ENCODE peak calls at places on chromosomes 6 and 20, in seven cellular contexts. F is cardiac muscle cell, S is PC-9, R is nephron progenitor cell, H is endothelial cell, Z is suprapubic skin, G is astrocyte of the spinal cord. U is an unnamed sample.

GRCh38 chr6:71248306-71248705 is 40.3 kb upstream of the OGFRL1 start:
- DNase-seq in F (no peak), S (no peak), R (peak), H (no peak), Z (no peak), G (peak), U (peak)

GRCh38 chr20:2103454-2104153 is 2.0 kb downstream of the STK35 start:
- DNase-seq in F (peak), S (no peak), R (peak), H (no peak), Z (no peak), G (peak), U (no peak)

GRCh38 chr6:32058511-32058963 is 20.3 kb downstream of the CYP21A2 start:
- DNase-seq in F (no peak), S (no peak), R (no peak), H (no peak), Z (no peak), G (no peak), U (no peak)

GRCh38 chr6:133352046-133352445 is 110.9 kb downstream of the EYA4 start:
- DNase-seq in F (no peak), S (no peak), R (no peak), H (no peak), Z (no peak), G (no peak), U (no peak)

GRCh38 chr6:7100072-7100750 is 7.5 kb upstream of the RREB1 start:
- DNase-seq in F (no peak), S (no peak), R (no peak), H (no peak), Z (no peak), G (no peak), U (no peak)

GRCh38 chr20:4170621-4171537 is 155.5 kb upstream of the RNF24 start:
- DNase-seq in F (no peak), S (no peak), R (no peak), H (no peak), Z (no peak), G (peak), U (no peak)

GRCh38 chr6:165632194-165632593 is 30.8 kb downstream of the PDE10A start:
- DNase-seq in F (no peak), S (no peak), R (no peak), H (no peak), Z (no peak), G (no peak), U (no peak)

GRCh38 chr6:96202571-96202970 is 186.8 kb downstream of the FUT9 start:
- DNase-seq in F (no peak), S (no peak), R (no peak), H (no peak), Z (no peak), G (no peak), U (no peak)

GRCh38 chr6:109449789-109450673 is 5.5 kb downstream of the MICAL1 start:
- DNase-seq in F (no peak), S (no peak), R (no peak), H (no peak), Z (peak), G (no peak), U (no peak)

GRCh38 chr6:32947552-32948465 is 5.1 kb downstream of the HLA-DMA start:
- DNase-seq in F (peak), S (peak), R (peak), H (peak), Z (no peak), G (peak), U (peak)

GRCh38 chr6:10315034-10315433 is 99.8 kb downstream of the TFAP2A start:
- DNase-seq in F (no peak), S (no peak), R (no peak), H (no peak), Z (no peak), G (no peak), U (no peak)

GRCh38 chr20:51687071-51687470 is 81.1 kb downstream of the ATP9A start:
- DNase-seq in F (no peak), S (peak), R (no peak), H (no peak), Z (no peak), G (peak), U (peak)

GRCh38 chr6:84657486-84657885 is 106.9 kb downstream of the TBX18 start:
- DNase-seq in F (no peak), S (no peak), R (no peak), H (no peak), Z (no peak), G (no peak), U (no peak)

GRCh38 chr20:37282558-37282957 is 6.9 kb upstream of the MANBAL start:
- DNase-seq in F (peak), S (no peak), R (no peak), H (peak), Z (no peak), G (peak), U (peak)

GRCh38 chr6:146177785-146178184 is 148.9 kb downstream of the GRM1 start:
- DNase-seq in F (no peak), S (no peak), R (no peak), H (no peak), Z (no peak), G (no peak), U (no peak)

GRCh38 chr6:35486005-35486925 is 10.6 kb downstream of the TEAD3 start:
- DNase-seq in F (no peak), S (peak), R (peak), H (no peak), Z (no peak), G (no peak), U (no peak)

GRCh38 chr6:29748391-29749352 is 25.4 kb downstream of the HLA-F start:
- DNase-seq in F (peak), S (peak), R (peak), H (peak), Z (peak), G (peak), U (peak)

GRCh38 chr6:119066426-119067001 is 11.9 kb downstream of the FAM184A start:
- DNase-seq in F (no peak), S (no peak), R (no peak), H (no peak), Z (no peak), G (no peak), U (no peak)

GRCh38 chr20:12728782-12729181 is 280.0 kb upstream of the SPTLC3 start:
- DNase-seq in F (no peak), S (no peak), R (no peak), H (no peak), Z (no peak), G (no peak), U (no peak)

GRCh38 chr20:57851025-57851682 is 141.3 kb upstream of the PMEPA1 start:
- DNase-seq in F (no peak), S (no peak), R (no peak), H (no peak), Z (peak), G (no peak), U (no peak)

GRCh38 chr6:137722749-137723272 is 144.2 kb upstream of the TNFAIP3 start:
- DNase-seq in F (no peak), S (no peak), R (no peak), H (no peak), Z (no peak), G (peak), U (peak)

GRCh38 chr20:33158637-33159385 is 9.1 kb upstream of the BPIFA2 start:
- DNase-seq in F (no peak), S (no peak), R (no peak), H (no peak), Z (no peak), G (no peak), U (no peak)

GRCh38 chr6:123715243-123715863 is 78.6 kb upstream of the TRDN start:
- DNase-seq in F (peak), S (peak), R (peak), H (peak), Z (no peak), G (peak), U (peak)
- TF ChIP-seq CTCF in F (peak), S (peak), R (peak), H (peak), Z (no peak), G (peak), U (peak)

DNA sequence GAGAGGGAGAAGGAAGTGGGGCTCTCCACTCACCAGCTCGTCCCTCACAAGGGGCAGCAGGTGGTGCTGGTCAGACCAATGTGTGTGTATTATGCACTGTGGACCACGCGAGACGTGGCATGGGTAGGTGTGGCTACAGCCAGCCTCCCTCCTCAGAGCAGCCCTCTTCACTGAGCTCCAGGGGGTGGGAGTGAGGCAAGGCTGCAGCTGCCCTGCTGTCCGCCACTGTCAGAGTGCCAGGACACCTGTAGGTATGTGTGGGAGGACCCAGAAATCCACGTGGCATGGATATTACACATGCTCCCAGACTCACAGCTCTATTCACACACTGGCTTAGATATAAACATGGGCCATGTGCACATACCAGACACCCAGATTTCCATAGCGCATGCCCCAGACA is 90.3 kb downstream of the VEGFA start:
- DNase-seq in F (no peak), S (no peak), R (no peak), H (no peak), Z (no peak), G (no peak), U (no peak)
- TF ChIP-seq CTCF in F (no peak), S (no peak), R (no peak), H (no peak), Z (no peak), G (no peak), U (no peak)

DNA sequence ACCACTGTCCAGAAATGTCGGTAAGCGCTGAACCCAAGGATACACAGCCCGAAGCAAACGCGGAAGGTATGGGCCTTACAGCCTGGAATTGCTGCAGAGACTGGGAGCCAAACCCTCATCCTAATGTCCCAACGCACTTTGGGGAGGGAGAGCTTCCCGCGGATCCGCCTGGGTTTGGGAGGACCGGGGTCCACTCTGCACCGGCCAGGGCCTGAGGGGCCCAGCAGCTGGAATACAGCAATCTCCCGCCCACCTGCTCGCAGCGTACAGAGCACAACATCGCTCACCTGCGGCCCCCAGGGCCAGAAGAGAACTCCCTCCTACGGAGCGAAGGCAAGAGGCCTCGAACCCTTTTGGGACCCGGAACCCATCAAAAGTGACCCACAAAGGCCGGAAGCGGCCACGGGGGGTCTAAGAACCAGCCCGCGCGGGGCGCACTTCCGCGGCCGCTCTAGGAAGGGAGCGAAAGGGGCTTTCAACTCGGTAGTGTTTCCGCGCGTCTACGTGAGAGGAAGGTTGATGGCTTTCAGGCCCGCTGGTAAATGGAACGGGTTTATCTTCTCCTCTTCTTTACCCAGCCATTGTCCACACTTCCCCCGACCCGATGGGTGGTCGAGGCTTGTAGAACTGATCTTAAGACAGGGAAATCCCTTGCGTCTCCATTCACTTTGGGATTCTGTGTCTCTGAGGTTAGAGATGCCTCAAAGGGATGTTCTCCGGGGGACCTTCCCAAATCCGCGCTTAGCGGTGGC is at the start of gene ZSCAN12:
- DNase-seq in F (peak), S (peak), R (peak), H (peak), Z (peak), G (peak), U (peak)
- TF ChIP-seq CTCF in F (peak), S (peak), R (peak), H (no peak), Z (no peak), G (peak), U (peak)

DNA sequence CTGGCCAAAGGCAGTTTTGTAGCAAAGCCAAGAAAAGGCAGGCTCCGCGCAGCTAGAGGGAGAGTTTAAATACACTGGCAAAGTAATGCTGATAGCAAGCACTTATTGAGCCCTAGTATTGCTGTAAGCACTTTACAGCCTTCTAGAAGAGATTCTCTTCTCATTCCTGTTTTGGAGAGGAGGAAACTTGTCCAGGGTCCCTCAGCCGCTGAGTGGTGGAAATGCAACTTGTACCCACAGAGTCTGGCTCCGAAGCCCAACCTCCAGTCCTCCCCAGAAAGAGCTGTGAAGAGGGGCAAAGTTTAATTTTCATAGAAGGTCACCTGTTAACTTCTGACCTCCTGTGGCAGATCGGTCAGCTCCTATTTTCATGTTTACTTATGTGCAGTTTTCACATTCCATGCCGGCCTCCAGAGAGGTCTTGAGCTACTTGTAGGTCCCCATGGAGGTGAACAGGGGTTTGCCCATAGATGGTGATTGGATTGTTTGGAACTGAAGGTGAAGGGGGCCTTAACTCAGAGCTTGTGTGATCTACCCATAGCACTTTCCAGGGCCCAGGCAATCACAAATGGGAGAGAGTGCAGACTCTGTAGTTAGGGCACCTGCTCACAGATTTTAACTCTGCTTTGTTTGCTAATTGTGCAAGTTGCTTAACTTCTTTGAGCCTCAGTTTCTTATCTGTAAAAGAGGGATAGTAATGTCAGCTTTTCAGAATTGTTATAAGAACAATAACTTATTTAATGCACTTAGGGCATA is 70.7 kb downstream of the LYRM2 start:
- DNase-seq in F (no peak), S (no peak), R (no peak), H (no peak), Z (no peak), G (no peak), U (no peak)
- TF ChIP-seq CTCF in F (no peak), S (no peak), R (no peak), H (no peak), Z (no peak), G (no peak), U (no peak)

DNA sequence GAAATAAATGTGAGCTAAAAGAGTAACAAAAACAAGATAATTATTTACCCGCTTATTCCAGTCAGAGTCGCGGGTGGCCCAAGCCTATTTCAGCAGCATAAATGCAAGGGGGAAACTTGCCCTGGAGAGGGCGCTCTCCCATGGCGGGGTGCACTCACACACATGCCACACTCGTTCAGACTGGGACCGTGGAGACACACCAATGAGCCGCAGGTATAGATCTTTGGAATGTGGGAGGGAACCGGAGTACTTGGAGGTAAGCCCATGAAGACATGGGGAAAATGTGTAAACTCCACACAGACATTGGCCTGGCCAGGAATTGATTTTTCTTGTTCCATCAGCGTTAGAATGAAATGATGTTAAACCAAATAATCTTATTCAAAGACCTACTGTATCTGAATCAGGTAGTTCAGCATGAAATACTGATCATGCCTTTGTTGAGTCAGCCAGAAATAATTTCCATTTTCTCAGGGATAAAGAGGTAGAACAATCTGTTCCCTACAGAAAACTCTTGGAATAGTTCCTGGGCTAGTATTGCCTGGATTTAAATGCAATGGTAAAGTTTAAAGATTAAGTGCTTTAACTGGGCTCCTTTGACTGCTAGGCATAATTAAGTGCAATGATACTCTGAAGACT is 191.5 kb downstream of the MCHR2 start:
- DNase-seq in F (no peak), S (no peak), R (no peak), H (peak), Z (no peak), G (peak), U (no peak)
- TF ChIP-seq CTCF in F (no peak), S (peak), R (peak), H (peak), Z (no peak), G (no peak), U (no peak)

DNA sequence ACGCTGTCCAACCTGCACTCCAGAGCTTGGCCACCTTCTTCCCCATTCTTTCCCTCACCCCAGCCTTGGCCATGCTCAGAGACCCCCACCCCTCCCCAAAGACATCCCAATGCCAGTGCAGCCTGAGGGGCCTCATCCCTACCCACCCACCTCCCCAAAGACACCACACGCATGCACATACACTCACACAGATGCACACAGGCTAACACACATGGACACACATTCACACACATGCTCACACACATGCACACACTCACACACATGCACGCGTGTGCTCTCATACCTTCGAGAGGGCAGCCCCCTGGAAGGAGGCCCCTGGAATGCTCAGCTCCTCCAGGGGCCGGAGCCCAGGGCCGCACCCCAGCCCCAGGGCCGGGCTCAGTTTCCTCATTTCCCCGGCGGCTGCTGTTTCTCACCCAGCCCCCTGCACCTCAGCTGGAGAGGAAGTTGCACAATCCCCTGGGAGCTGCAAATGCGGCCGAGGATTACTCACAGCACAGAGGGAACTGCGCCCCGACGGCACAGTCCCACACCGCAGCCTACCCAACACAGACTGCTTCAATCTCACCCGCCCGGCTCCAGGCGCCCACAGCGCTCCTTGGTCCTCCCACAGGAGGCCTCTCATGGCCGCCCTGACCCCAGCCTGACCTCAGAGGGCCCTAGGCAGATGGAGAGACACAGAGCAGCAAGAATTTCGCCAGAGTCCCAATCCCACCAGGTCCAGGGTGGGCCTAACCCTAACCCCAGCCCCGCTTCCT is 12.1 kb downstream of the TFEB start:
- DNase-seq in F (no peak), S (peak), R (peak), H (no peak), Z (peak), G (peak), U (peak)
- TF ChIP-seq CTCF in F (no peak), S (no peak), R (no peak), H (no peak), Z (no peak), G (no peak), U (peak)

DNA sequence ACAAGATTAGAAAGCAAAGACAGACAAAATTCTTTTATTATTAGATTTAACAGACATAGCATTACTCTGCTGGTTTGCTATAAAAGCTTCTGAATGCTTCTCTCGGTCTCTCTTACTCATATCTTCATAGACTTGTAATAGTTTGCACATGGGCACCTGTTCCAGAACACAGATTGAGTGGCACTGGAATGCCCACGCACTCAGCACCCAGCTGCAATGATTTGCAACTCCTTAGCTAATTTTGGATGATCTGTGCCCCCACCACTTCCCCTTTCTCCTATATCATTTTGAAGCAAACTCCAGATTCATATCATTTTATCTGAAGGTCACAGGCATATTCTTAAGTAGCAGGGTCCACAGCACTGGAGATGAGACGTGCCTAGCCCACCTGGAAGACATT is 148.8 kb downstream of the CFAP61 start:
- DNase-seq in F (no peak), S (no peak), R (no peak), H (no peak), Z (no peak), G (no peak), U (no peak)
- TF ChIP-seq CTCF in F (no peak), S (no peak), R (no peak), H (no peak), Z (no peak), G (no peak), U (no peak)

GRCh38 chr6:78863576-78863975 is 3.8 kb upstream of the IRAK1BP1 start:
- DNase-seq in F (no peak), S (no peak), R (no peak), H (no peak), Z (no peak), G (no peak), U (no peak)

GRCh38 chr6:78867020-78867369 is 356 bp upstream of the IRAK1BP1 start:
- DNase-seq in F (no peak), S (no peak), R (no peak), H (no peak), Z (no peak), G (no peak), U (no peak)

GRCh38 chr6:78868124-78868523 is 773 bp downstream of the IRAK1BP1 start:
- DNase-seq in F (no peak), S (no peak), R (no peak), H (no peak), Z (no peak), G (peak), U (peak)

GRCh38 chr6:78864957-78865356 is 2.4 kb upstream of the IRAK1BP1 start:
- DNase-seq in F (no peak), S (no peak), R (no peak), H (no peak), Z (no peak), G (no peak), U (no peak)

GRCh38 chr6:78867370-78868040 is at the start of gene IRAK1BP1:
- DNase-seq in F (peak), S (peak), R (peak), H (peak), Z (peak), G (peak), U (peak)
- TF ChIP-seq CTCF in F (peak), S (no peak), R (peak), H (no peak), Z (no peak), G (no peak), U (peak)

GRCh38 chr6:26594128-26594493 is 2.6 kb upstream of the ABT1 start:
- DNase-seq in F (no peak), S (no peak), R (no peak), H (no peak), Z (no peak), G (no peak), U (no peak)

GRCh38 chr6:26593278-26594127 is 3.2 kb upstream of the ABT1 start:
- DNase-seq in F (no peak), S (no peak), R (no peak), H (no peak), Z (no peak), G (no peak), U (no peak)

GRCh38 chr6:26595669-26596269 is 984 bp upstream of the ABT1 start:
- DNase-seq in F (peak), S (peak), R (peak), H (peak), Z (peak), G (peak), U (peak)

GRCh38 chr6:26594730-26595632 is 1.8 kb upstream of the ABT1 start:
- DNase-seq in F (no peak), S (peak), R (peak), H (no peak), Z (no peak), G (peak), U (peak)

GRCh38 chr6:26592649-26593048 is 4.1 kb upstream of the ABT1 start:
- DNase-seq in F (no peak), S (no peak), R (no peak), H (no peak), Z (no peak), G (no peak), U (peak)
- TF ChIP-seq CTCF in F (no peak), S (no peak), R (no peak), H (no peak), Z (no peak), G (no peak), U (peak)